ENCODE peak calls at places on chromosomes 7 and 10, in four cellular contexts. Q is H9, K is IMR-90, R is H1. F is an unnamed sample.

GRCh38 chr7:66953044-66953427 is 32.0 kb downstream of the TMEM248 start:
- DNase-seq in Q (no peak), K (no peak), R (no peak), F (no peak)

GRCh38 chr10:103145860-103146466 is 47.1 kb downstream of the NT5C2 start:
- DNase-seq in Q (no peak), K (peak), R (no peak), F (no peak)

GRCh38 chr10:46539596-46540411 is 16.7 kb downstream of the GPRIN2 start:
- DNase-seq in Q (no peak), K (peak), R (no peak), F (no peak)

GRCh38 chr7:134547738-134548054 is 1.2 kb upstream of the AKR1B15 start:
- DNase-seq in Q (no peak), K (peak), R (no peak), F (peak)

GRCh38 chr10:60958892-60959601 is 15.1 kb upstream of the RHOBTB1 start:
- DNase-seq in Q (no peak), K (peak), R (no peak), F (no peak)

GRCh38 chr10:59240581-59241183 is 64.2 kb downstream of the PHYHIPL start:
- DNase-seq in Q (no peak), K (peak), R (peak), F (peak)

GRCh38 chr10:13072339-13072738 is 27.6 kb upstream of the OPTN start:
- DNase-seq in Q (no peak), K (no peak), R (no peak), F (no peak)

GRCh38 chr10:7577206-7577978 is 89.4 kb downstream of the ITIH5 start:
- DNase-seq in Q (no peak), K (no peak), R (no peak), F (no peak)

GRCh38 chr7:158256091-158256816 is 331.4 kb downstream of the PTPRN2 start:
- DNase-seq in Q (no peak), K (no peak), R (no peak), F (no peak)

DNA sequence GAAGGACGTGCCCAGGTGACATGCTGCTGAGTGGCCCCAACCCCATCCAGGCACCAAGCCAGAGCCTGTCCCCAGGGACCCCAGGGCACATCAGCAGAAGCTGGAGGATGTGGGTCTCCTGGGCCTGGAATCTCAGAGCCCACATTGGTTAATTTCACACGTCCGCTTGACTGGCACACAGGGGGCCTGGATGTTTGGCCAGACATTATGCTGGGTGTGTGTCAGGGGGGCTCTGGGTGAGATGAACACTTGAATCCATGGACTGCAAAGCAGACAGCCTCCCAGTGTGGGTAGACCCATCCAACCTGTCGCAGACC is 79.1 kb upstream of the RET start:
- DNase-seq in Q (no peak), K (no peak), R (no peak), F (no peak)
- H3K56ac ChIP-seq in Q (no peak), K (no peak), R (no peak), F (no peak)

DNA sequence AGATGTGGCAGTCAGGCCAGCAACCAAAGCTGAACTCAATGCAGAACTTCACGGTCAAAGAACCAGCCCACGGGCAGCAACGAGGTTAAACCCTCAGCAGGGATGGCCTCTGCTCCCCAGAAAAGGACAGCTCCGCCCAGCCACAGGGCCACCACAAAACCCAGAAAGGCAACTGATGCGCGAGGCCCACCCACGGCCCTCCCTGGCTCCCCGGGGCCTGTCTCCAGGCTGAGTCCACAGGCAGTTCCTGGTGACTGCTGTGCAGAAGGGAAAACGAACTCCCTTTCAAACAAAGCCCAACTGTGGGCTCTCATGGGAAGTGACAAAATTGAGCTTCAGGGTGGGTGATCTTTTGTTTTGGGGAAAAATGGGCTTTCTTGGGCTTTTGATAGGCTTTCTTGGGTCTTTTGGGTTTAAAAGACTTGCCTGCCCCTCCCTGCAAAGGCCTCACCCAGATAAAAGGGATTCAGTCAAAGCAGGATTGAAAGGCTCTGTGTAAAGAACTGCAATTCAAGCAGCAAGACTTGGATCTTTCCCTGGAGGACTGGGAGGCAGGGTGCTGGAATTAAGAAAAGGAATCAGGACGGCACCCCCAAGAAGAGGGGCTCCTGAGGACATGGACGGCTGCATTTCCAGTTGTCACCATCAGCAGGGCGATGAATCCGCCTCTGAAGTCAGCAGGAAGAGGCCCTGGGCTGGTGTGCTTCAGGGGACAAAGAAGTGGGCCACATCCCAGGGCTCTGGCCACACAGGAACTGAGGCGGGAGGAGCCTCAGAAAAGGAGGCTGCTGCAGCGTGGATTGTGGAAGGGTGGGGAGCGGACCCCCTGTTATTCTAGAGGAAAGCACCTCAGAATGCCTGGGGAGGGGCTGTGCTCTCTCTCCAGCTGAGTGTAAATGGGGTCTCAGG is 209.9 kb downstream of the USP6NL start:
- DNase-seq in Q (no peak), K (no peak), R (no peak), F (no peak)
- H3K56ac ChIP-seq in Q (no peak), K (no peak), R (no peak), F (no peak)

GRCh38 chr10:122040786-122041185 is 51.8 kb downstream of the TACC2 start:
- DNase-seq in Q (no peak), K (no peak), R (no peak), F (no peak)
- H3K56ac ChIP-seq in Q (no peak), K (no peak), R (no peak), F (no peak)

GRCh38 chr10:131681122-131681521 is 219.7 kb upstream of the PPP2R2D start:
- DNase-seq in Q (no peak), K (no peak), R (no peak), F (no peak)

GRCh38 chr10:131683281-131683861 is 217.4 kb upstream of the PPP2R2D start:
- DNase-seq in Q (no peak), K (no peak), R (no peak), F (no peak)

GRCh38 chr10:131683941-131684340 is 216.9 kb upstream of the PPP2R2D start:
- DNase-seq in Q (no peak), K (no peak), R (no peak), F (no peak)

GRCh38 chr10:131681656-131682055 is 219.2 kb upstream of the PPP2R2D start:
- DNase-seq in Q (no peak), K (no peak), R (no peak), F (no peak)

GRCh38 chr10:131682271-131682962 is 218.4 kb upstream of the PPP2R2D start:
- DNase-seq in Q (no peak), K (no peak), R (no peak), F (no peak)
- H3K56ac ChIP-seq in Q (no peak), K (no peak), R (no peak), F (no peak)

GRCh38 chr10:70880077-70880534 is 8.3 kb downstream of the PCBD1 start:
- DNase-seq in Q (peak), K (peak), R (peak), F (peak)
- H3K56ac ChIP-seq in Q (no peak), K (no peak), R (no peak), F (no peak)

GRCh38 chr10:113235505-113235904 is 285.5 kb downstream of the TCF7L2 start:
- DNase-seq in Q (no peak), K (no peak), R (no peak), F (no peak)
- H3K56ac ChIP-seq in Q (no peak), K (no peak), R (no peak), F (no peak)